ENCODE peak calls at places on chromosomes 3 and 15, in six cellular contexts. X is activated gamma-delta T cell treated with Interleukin-2 at 50 U/mL for 16 hours; B is fibroblast of pulmonary artery; R is gastrocnemius medialis; J is C1 segment of cervical spinal cord; L is stimulated activated CD4-positive, alpha-beta T cell treated with anti-CD3 and anti-CD28 coated beads, Interleukin-15, amount 100 ng/mL, for 1 hour. O is an unnamed sample.

GRCh38 chr3:46208167-46208704 is at the start of gene CCR1:
- DNase-seq in J (peak), L (no peak), R (no peak), X (peak), B (peak), O (peak)

GRCh38 chr3:170689218-170689874 is 103.5 kb upstream of the SLC7A14 start:
- DNase-seq in L (no peak), J (no peak), R (no peak), X (no peak), B (peak), O (peak)

GRCh38 chr3:72449551-72449950 is 398.7 kb downstream of the SHQ1 start:
- DNase-seq in X (no peak), L (no peak), R (no peak), B (no peak), J (no peak), O (no peak)

GRCh38 chr3:20324664-20325478 is 138.9 kb upstream of the SGO1 start:
- DNase-seq in B (peak), R (no peak), J (no peak), X (no peak), L (no peak), O (no peak)

GRCh38 chr3:197496746-197497125 is 59.0 kb downstream of the BDH1 start:
- DNase-seq in B (no peak), J (no peak), X (no peak), R (no peak), L (no peak), O (no peak)

GRCh38 chr3:19107719-19108118 is 40.6 kb upstream of the KCNH8 start:
- DNase-seq in B (no peak), X (no peak), J (no peak), R (no peak), L (no peak), O (no peak)

GRCh38 chr15:76328962-76329361 is 7.6 kb upstream of the ISL2 start:
- DNase-seq in X (no peak), B (no peak), L (no peak), R (no peak), J (no peak), O (no peak)

GRCh38 chr3:122636697-122637096 is 43.9 kb upstream of the PARP14 start:
- DNase-seq in R (no peak), J (no peak), L (no peak), X (no peak), B (no peak), O (no peak)

GRCh38 chr15:76139368-76140068 is 79.7 kb downstream of the TMEM266 start:
- DNase-seq in L (peak), R (peak), X (peak), B (peak), J (peak), O (peak)

GRCh38 chr3:95302044-95302443 is 1239.2 kb downstream of the NSUN3 start:
- DNase-seq in L (no peak), X (no peak), B (peak), J (no peak), R (no peak), O (no peak)

GRCh38 chr3:113212155-113212844 is 943 bp downstream of the BOC start:
- DNase-seq in R (no peak), B (peak), J (no peak), L (no peak), X (no peak), O (no peak)

GRCh38 chr3:167978071-167978470 is 117.7 kb downstream of the GOLIM4 start:
- DNase-seq in X (no peak), R (no peak), L (no peak), J (no peak), B (no peak), O (no peak)

GRCh38 chr3:132569153-132569552 is 27.9 kb upstream of the ACKR4 start:
- DNase-seq in J (no peak), L (no peak), X (no peak), R (no peak), B (no peak), O (no peak)

GRCh38 chr3:58167431-58168351 is 43.1 kb downstream of the DNASE1L3 start:
- DNase-seq in B (peak), L (no peak), J (peak), X (peak), R (no peak), O (no peak)

GRCh38 chr3:15556512-15556911 is 35.0 kb upstream of the COLQ start:
- DNase-seq in L (no peak), B (no peak), J (no peak), R (no peak), X (no peak), O (no peak)

GRCh38 chr15:49990835-49991540 is 128.0 kb downstream of the ATP8B4 start:
- DNase-seq in B (peak), L (no peak), J (no peak), R (no peak), X (no peak), O (no peak)

GRCh38 chr3:191373327-191373726 is 43.0 kb upstream of the UTS2B start:
- DNase-seq in L (no peak), B (peak), J (no peak), X (no peak), R (no peak), O (no peak)

GRCh38 chr3:14721126-14721864 is 46.4 kb downstream of the C3orf20 start:
- DNase-seq in L (no peak), R (no peak), J (no peak), X (no peak), B (no peak), O (no peak)

GRCh38 chr15:34886134-34886533 is 83.4 kb downstream of the AQR start:
- DNase-seq in B (peak), L (no peak), J (no peak), X (no peak), R (no peak), O (no peak)

GRCh38 chr3:72376917-72377710 is 471.1 kb downstream of the SHQ1 start:
- DNase-seq in X (no peak), R (no peak), L (no peak), B (no peak), J (no peak), O (no peak)

GRCh38 chr3:121855555-121855954 is 20.5 kb downstream of the EAF2 start:
- DNase-seq in J (no peak), B (peak), X (no peak), L (no peak), R (no peak), O (peak)

GRCh38 chr3:63351159-63352007 is 73.3 kb downstream of the SYNPR start:
- DNase-seq in L (no peak), J (no peak), R (no peak), X (no peak), B (peak), O (peak)

GRCh38 chr3:43838877-43839276 is 148.1 kb downstream of the ABHD5 start:
- DNase-seq in B (no peak), J (no peak), R (no peak), X (no peak), L (no peak), O (no peak)

GRCh38 chr3:145197051-145197562 is 963.9 kb downstream of the PLOD2 start:
- DNase-seq in L (no peak), B (no peak), R (no peak), J (no peak), X (no peak), O (no peak)

GRCh38 chr3:154244644-154245043 is 79.6 kb downstream of the DHX36 start:
- DNase-seq in J (no peak), R (no peak), X (no peak), B (peak), L (no peak), O (no peak)

GRCh38 chr3:53180305-53181023 is 19.5 kb downstream of the PRKCD start:
- DNase-seq in L (no peak), R (no peak), B (no peak), X (no peak), J (peak), O (no peak)

GRCh38 chr3:140103986-140104645 is 169.1 kb downstream of the CLSTN2 start:
- DNase-seq in L (no peak), R (no peak), B (no peak), X (no peak), J (no peak), O (no peak)

O was measured in HCT116.